ENCODE peak calls at places on chromosomes 12 and 14, in seven cellular contexts. Q, M, R, P, V, Y and K are unnamed samples.

GRCh38 chr14:58535084-58535483 is 102.7 kb upstream of the DACT1 start:
- DNase-seq in Q (no peak), M (no peak), R (no peak), P (no peak), V (no peak), Y (peak; percentile 22), K (no peak)

GRCh38 chr12:56632701-56633464 is 2.8 kb upstream of the BAZ2A start:
- DNase-seq in Q (no peak), M (no peak), R (no peak), P (no peak), V (no peak), Y (peak; percentile 24), K (no peak)

GRCh38 chr12:71392521-71393145 is 47.0 kb upstream of the LGR5 start:
- DNase-seq in Q (no peak), M (peak; percentile 80), R (no peak), P (peak; percentile 6), V (no peak), Y (peak; percentile 82), K (no peak)

GRCh38 chr12:3670083-3670620 is 82.8 kb downstream of the CRACR2A start:
- DNase-seq in Q (no peak), M (no peak), R (no peak), P (no peak), V (peak; percentile 34), Y (no peak), K (no peak)

GRCh38 chr12:125024949-125025563 is 31.6 kb downstream of the BRI3BP start:
- DNase-seq in Q (no peak), M (no peak), R (no peak), P (no peak), V (no peak), Y (no peak), K (no peak)

GRCh38 chr12:55972906-55973597 is 826 bp upstream of the RAB5B start:
- DNase-seq in Q (peak; percentile 18), M (peak; percentile 59), R (no peak), P (peak; percentile 24), V (no peak), Y (no peak), K (no peak)

GRCh38 chr12:7068994-7069346 is 8.5 kb downstream of the C1S start:
- DNase-seq in Q (no peak), M (no peak), R (no peak), P (no peak), V (no peak), Y (no peak), K (no peak)

GRCh38 chr12:128259556-128260070 is 7.4 kb upstream of the TMEM132C start:
- DNase-seq in Q (no peak), M (peak; percentile 0), R (no peak), P (no peak), V (no peak), Y (peak; percentile 50), K (no peak)

GRCh38 chr14:31038521-31039166 is 12.5 kb upstream of the STRN3 start:
- DNase-seq in Q (no peak), M (no peak), R (no peak), P (no peak), V (no peak), Y (no peak), K (no peak)

GRCh38 chr14:69084023-69084422 is 68.9 kb downstream of the DCAF5 start:
- DNase-seq in Q (no peak), M (no peak), R (no peak), P (no peak), V (no peak), Y (no peak), K (no peak)

GRCh38 chr12:4630262-4630661 is 18.6 kb downstream of the AKAP3 start:
- DNase-seq in Q (no peak), M (no peak), R (no peak), P (no peak), V (no peak), Y (no peak), K (no peak)

GRCh38 chr14:70254476-70254961 is 65.8 kb upstream of the SLC8A3 start:
- DNase-seq in Q (peak; percentile 80), M (peak; percentile 10), R (no peak), P (no peak), V (no peak), Y (peak; percentile 43), K (no peak)

GRCh38 chr12:116950628-116951325 is 40.0 kb downstream of the FBXW8 start:
- DNase-seq in Q (no peak), M (no peak), R (no peak), P (no peak), V (no peak), Y (no peak), K (no peak)

GRCh38 chr12:29700761-29701481 is 82.8 kb downstream of the TMTC1 start:
- DNase-seq in Q (no peak), M (no peak), R (no peak), P (no peak), V (no peak), Y (no peak), K (no peak)

GRCh38 chr12:13099910-13100609 is 3.4 kb downstream of the GSG1 start:
- DNase-seq in Q (no peak), M (peak; percentile 11), R (no peak), P (no peak), V (no peak), Y (no peak), K (no peak)

GRCh38 chr12:124883263-124883876 is 19.7 kb upstream of the SCARB1 start:
- DNase-seq in Q (no peak), M (no peak), R (no peak), P (no peak), V (no peak), Y (no peak), K (no peak)

GRCh38 chr12:120012067-120012621 is 23.1 kb downstream of the BICDL1 start:
- DNase-seq in Q (no peak), M (no peak), R (no peak), P (peak; percentile 79), V (no peak), Y (no peak), K (peak; percentile 77)

GRCh38 chr12:71641390-71641789 is 22.3 kb downstream of the ZFC3H1 start:
- DNase-seq in Q (no peak), M (no peak), R (no peak), P (no peak), V (no peak), Y (peak; percentile 25), K (no peak)

GRCh38 chr12:77131977-77132490 is 66.7 kb upstream of the E2F7 start:
- DNase-seq in Q (no peak), M (no peak), R (no peak), P (no peak), V (no peak), Y (no peak), K (no peak)

GRCh38 chr12:108090932-108091331 is 38.2 kb upstream of the WSCD2 start:
- DNase-seq in Q (no peak), M (no peak), R (no peak), P (no peak), V (no peak), Y (no peak), K (no peak)

GRCh38 chr12:95545303-95545702 is 6.0 kb downstream of the USP44 start:
- DNase-seq in Q (no peak), M (no peak), R (no peak), P (no peak), V (no peak), Y (no peak), K (no peak)

GRCh38 chr14:50001999-50002925 is 109.4 kb downstream of the ARF6 start:
- DNase-seq in Q (peak; percentile 41), M (no peak), R (no peak), P (peak; percentile 70), V (no peak), Y (no peak), K (peak; percentile 62)

GRCh38 chr14:60508707-60509437 is at the start of gene SIX6:
- DNase-seq in Q (no peak), M (no peak), R (no peak), P (no peak), V (no peak), Y (peak; percentile 36), K (no peak)

DNA sequence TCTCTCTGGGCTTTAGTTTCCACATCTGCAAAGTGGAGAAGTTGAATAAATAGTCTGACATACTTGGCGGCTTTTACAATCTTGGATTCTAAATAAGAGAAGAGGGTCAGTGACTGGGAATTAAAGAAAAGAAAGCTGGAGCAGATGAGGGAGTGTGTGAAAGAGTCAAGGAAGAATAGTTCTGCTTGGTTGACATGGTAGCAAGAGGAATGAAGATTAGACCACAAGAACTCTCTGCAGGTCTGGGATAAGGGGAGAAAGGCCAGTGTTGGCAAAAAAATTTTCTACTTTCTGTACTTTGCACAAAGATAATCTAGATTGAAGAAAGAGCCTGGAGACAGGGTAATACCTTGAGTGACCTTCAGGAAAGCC is 5.9 kb downstream of the ITGB7 start:
- DNase-seq in Q (no peak), M (peak; percentile 38), R (no peak), P (no peak), V (no peak), Y (peak; percentile 48), K (no peak)
- H3K9me3 ChIP-seq in Q (no peaks in the 10 kb centered on the region), M (no peaks in the 10 kb centered on the region), R (no peaks in the 10 kb centered on the region), P (no peaks in the 10 kb centered on the region), V (no peaks in the 10 kb centered on the region), Y (no peaks in the 10 kb centered on the region), K (no peaks in the 10 kb centered on the region)

DNA sequence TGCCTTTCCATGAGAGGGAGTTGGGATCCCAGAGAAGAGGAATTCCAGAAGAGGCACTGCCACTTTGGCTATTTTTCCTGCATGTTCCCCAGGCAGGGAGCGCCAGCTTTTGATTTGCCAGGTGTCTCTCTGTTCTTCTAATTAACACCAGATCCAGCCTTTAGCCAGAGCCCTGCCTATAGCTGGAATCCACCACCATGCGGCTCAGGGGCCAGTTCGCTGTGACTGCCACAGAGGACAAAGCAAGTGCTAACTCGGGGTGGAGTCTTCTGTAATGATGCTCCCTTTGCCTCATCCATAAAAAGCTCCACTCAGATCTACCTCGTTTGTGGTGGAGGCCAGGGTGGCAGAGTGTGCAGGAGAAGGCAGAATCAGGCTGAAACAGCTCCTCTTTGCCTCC is 17.9 kb upstream of the CTDSP2 start:
- DNase-seq in Q (no peak), M (no peak), R (no peak), P (no peak), V (no peak), Y (peak; percentile 67), K (no peak)
- H3K4me3 ChIP-seq in Q (no peak overlapping the region), M (peak overlapping the region; percentile 64), R (peak overlapping the region; percentile 66), P (no peak overlapping the region), V (peak overlapping the region; percentile 62), Y (peak overlapping the region; percentile 75), K (no peak overlapping the region)

DNA sequence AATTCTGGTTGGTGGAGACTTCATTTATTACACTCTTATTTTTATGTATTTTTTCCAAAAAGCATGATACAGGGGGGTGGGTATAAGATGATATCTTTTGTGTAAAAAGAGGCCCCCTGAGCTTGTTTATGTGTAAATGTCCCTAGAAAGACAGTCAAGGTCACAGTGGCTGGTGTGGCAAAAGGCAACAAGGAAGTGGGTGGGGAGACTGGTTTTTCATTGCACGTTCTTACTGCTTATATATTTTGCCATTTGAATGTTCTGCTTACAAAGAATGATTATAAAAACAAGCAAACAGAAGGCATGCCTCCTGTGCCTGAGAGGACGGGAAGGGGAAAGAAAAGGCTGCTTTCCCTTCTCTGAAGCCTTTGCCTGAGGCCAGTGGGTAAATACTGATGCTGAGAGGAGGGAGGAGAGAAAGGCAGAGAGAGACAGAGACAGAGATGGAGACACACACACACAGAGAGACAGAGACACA is 24.1 kb upstream of the ADIPOR2 start:
- DNase-seq in Q (peak; percentile 43), M (no peak), R (no peak), P (no peak), V (no peak), Y (peak; percentile 35), K (no peak)
- H3K4me1 ChIP-seq in Q (peaks cover 28% of the 10 kb centered on the region), M (no peaks in the 10 kb centered on the region), R (peaks cover 28% of the 10 kb centered on the region), P (peaks cover 27% of the 10 kb centered on the region), V (peaks cover 23% of the 10 kb centered on the region), Y (peaks cover 37% of the 10 kb centered on the region), K (peaks cover 13% of the 10 kb centered on the region)

DNA sequence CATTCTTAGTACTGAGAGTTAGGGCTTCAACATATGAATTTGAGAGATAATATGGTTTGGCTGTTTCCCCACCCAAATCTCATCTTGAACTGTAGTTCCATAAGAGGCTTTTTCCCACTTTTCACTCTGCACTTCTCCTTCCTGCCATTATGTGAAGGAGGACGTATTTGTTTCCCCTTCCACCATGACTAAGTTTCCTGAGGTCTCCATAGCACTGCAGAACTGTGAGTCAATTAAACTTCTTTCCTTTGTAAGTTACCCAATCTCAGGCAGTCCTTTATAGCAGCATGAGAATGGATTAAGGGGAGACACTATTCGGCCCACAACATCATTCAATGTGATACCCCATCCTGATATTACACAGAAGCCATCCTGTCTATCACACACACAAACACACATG is 36.8 kb upstream of the ALG10B start:
- DNase-seq in Q (no peak), M (no peak), R (no peak), P (no peak), V (no peak), Y (no peak), K (no peak)
- H3K9me3 ChIP-seq in Q (no peaks in the 10 kb centered on the region), M (no peaks in the 10 kb centered on the region), R (no peaks in the 10 kb centered on the region), P (no peaks in the 10 kb centered on the region), V (no peaks in the 10 kb centered on the region), Y (no peaks in the 10 kb centered on the region), K (no peaks in the 10 kb centered on the region)